ENCODE peak calls at places on chromosomes 3 and 15, in eight cellular contexts. Y, O, D, Z, V, X, J and M are unnamed samples. For H3K9me3, the result is how much of the 10 kb centered on the place peaks cover.

GRCh38 chr3:69642606-69643005 is 96.7 kb upstream of the MITF start:
- DNase-seq in Y (no peak), O (no peak), D (no peak), Z (no peak), V (no peak), X (no peak), J (no peak), M (no peak)

GRCh38 chr15:42650208-42651066 is 75.0 kb downstream of the STARD9 start:
- DNase-seq in Y (peak), O (peak), D (peak), Z (peak), V (peak), X (peak), J (peak), M (peak)

GRCh38 chr3:45906681-45907220 is 20.4 kb downstream of the CCR9 start:
- DNase-seq in Y (peak), O (peak), D (no peak), Z (peak), V (no peak), X (peak), J (peak), M (no peak)

GRCh38 chr3:12423918-12424634 is 60.2 kb upstream of the TSEN2 start:
- DNase-seq in Y (peak), O (peak), D (no peak), Z (peak), V (no peak), X (peak), J (peak), M (no peak)

GRCh38 chr3:45659661-45660566 is 29.3 kb upstream of the SACM1L start:
- DNase-seq in Y (peak), O (peak), D (peak), Z (peak), V (peak), X (peak), J (peak), M (no peak)

GRCh38 chr3:17810759-17811158 is 68.3 kb upstream of the TBC1D5 start:
- DNase-seq in Y (peak), O (no peak), D (peak), Z (peak), V (no peak), X (peak), J (peak), M (no peak)

GRCh38 chr15:77533986-77534385 is 98.7 kb downstream of the LINGO1 start:
- DNase-seq in Y (no peak), O (no peak), D (no peak), Z (no peak), V (no peak), X (no peak), J (no peak), M (peak)

GRCh38 chr15:34520566-34520965 is 62.9 kb downstream of the GOLGA8B start:
- DNase-seq in Y (no peak), O (no peak), D (no peak), Z (no peak), V (no peak), X (no peak), J (no peak), M (no peak)

GRCh38 chr3:170429050-170429449 is 10.4 kb downstream of the CLDN11 start:
- DNase-seq in Y (no peak), O (peak), D (peak), Z (peak), V (no peak), X (peak), J (peak), M (peak)

GRCh38 chr15:24761704-24762302 is 86.2 kb downstream of the NPAP1 start:
- DNase-seq in Y (peak), O (peak), D (no peak), Z (peak), V (no peak), X (peak), J (peak), M (no peak)

GRCh38 chr3:139121513-139122220 is 77.0 kb upstream of the PRR23C start:
- DNase-seq in Y (peak), O (peak), D (no peak), Z (no peak), V (no peak), X (peak), J (peak), M (no peak)

GRCh38 chr3:38334142-38334541 is 12.4 kb upstream of the XYLB start:
- DNase-seq in Y (no peak), O (no peak), D (no peak), Z (no peak), V (no peak), X (no peak), J (no peak), M (no peak)

GRCh38 chr3:183824761-183825379 is 507 bp downstream of the MAP6D1 start:
- DNase-seq in Y (no peak), O (no peak), D (no peak), Z (peak), V (no peak), X (no peak), J (peak), M (no peak)

GRCh38 chr15:73560501-73561117 is 72.6 kb downstream of the NPTN start:
- DNase-seq in Y (peak), O (peak), D (peak), Z (peak), V (no peak), X (peak), J (peak), M (peak)

GRCh38 chr3:46938118-46938517 is 38.4 kb downstream of the CCDC12 start:
- DNase-seq in Y (no peak), O (no peak), D (no peak), Z (no peak), V (no peak), X (no peak), J (no peak), M (no peak)

GRCh38 chr15:40320931-40321371 is 2.5 kb upstream of the INAFM2 start:
- DNase-seq in Y (peak), O (peak), D (peak), Z (peak), V (no peak), X (no peak), J (peak), M (peak)

GRCh38 chr3:58580826-58581327 is 3.7 kb upstream of the FAM107A start:
- DNase-seq in Y (no peak), O (no peak), D (no peak), Z (no peak), V (no peak), X (no peak), J (peak), M (no peak)

GRCh38 chr3:69161587-69162196 is 39.3 kb upstream of the LMOD3 start:
- DNase-seq in Y (peak), O (peak), D (peak), Z (peak), V (peak), X (no peak), J (peak), M (peak)

GRCh38 chr15:80878242-80878866 is 99.2 kb downstream of the CEMIP start:
- DNase-seq in Y (peak), O (no peak), D (no peak), Z (no peak), V (no peak), X (no peak), J (peak), M (no peak)

GRCh38 chr15:62071711-62072308 is 5.0 kb downstream of the C2CD4A start:
- DNase-seq in Y (peak), O (peak), D (no peak), Z (peak), V (no peak), X (no peak), J (peak), M (peak)

GRCh38 chr3:56823984-56824703 is 22.4 kb upstream of the ARHGEF3 start:
- DNase-seq in Y (no peak), O (no peak), D (no peak), Z (no peak), V (no peak), X (no peak), J (no peak), M (no peak)

GRCh38 chr15:52789601-52790165 is 453 bp downstream of the ONECUT1 start:
- DNase-seq in Y (peak), O (no peak), D (no peak), Z (no peak), V (peak), X (peak), J (peak), M (no peak)

GRCh38 chr3:26340001-26340400 is 282.6 kb upstream of the LRRC3B start:
- DNase-seq in Y (no peak), O (no peak), D (no peak), Z (no peak), V (no peak), X (no peak), J (no peak), M (no peak)

GRCh38 chr3:172357850-172358754 is 90.2 kb downstream of the GHSR start:
- DNase-seq in Y (peak), O (peak), D (no peak), Z (no peak), V (no peak), X (peak), J (peak), M (no peak)

GRCh38 chr3:107198522-107199271 is 178.5 kb upstream of the CCDC54 start:
- DNase-seq in Y (peak), O (peak), D (no peak), Z (peak), V (no peak), X (peak), J (peak), M (no peak)
- H3K4me3 ChIP-seq in Y (no peak), O (no peak), D (no peak), Z (no peak), V (no peak), X (no peak), J (peak), M (no peak)

GRCh38 chr3:112555535-112556170 is 6.1 kb downstream of the ATG3 start:
- DNase-seq in Y (peak), O (peak), D (no peak), Z (peak), V (no peak), X (no peak), J (no peak), M (no peak)
- H3K9me3 ChIP-seq in Y (under half), O (under half), D (under half), Z (under half), V (under half), X (under half), J (under half), M (under half)

DNA sequence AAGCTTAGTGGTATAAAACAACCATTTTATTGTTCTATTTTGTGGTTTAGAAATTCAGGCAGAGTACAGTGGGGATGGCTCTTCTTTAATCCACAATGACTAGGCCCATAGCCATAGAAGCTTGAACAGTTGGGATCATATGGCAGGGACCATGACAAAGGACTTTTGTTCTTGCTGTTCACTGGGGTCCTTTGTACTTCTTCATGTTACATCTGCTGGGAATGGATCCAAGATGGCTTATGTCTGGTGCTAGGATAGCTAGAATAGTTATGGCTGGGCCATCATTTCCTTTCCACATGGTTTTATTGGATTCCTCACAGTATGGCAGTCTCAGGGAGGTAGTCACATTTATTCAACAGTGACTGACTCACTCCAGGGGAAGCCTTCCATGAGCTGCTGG is 427.9 kb upstream of the AGTR1 start:
- DNase-seq in Y (peak), O (no peak), D (peak), Z (no peak), V (no peak), X (no peak), J (no peak), M (no peak)
- H3K9ac ChIP-seq in Y (no peak), O (no peak), D (no peak), Z (no peak), V (no peak), X (no peak), J (no peak), M (no peak)

GRCh38 chr3:115787818-115788217 is 164.5 kb downstream of the GAP43 start:
- DNase-seq in Y (no peak), O (no peak), D (no peak), Z (no peak), V (no peak), X (no peak), J (no peak), M (no peak)
- H3K4me3 ChIP-seq in Y (no peak), O (no peak), D (no peak), Z (no peak), V (no peak), X (no peak), J (no peak), M (no peak)

GRCh38 chr15:25770618-25771369 is 92.3 kb downstream of the ATP10A start:
- DNase-seq in Y (no peak), O (no peak), D (no peak), Z (no peak), V (no peak), X (no peak), J (no peak), M (no peak)

GRCh38 chr15:25767356-25768151 is 95.6 kb downstream of the ATP10A start:
- DNase-seq in Y (no peak), O (no peak), D (no peak), Z (no peak), V (no peak), X (no peak), J (no peak), M (no peak)

GRCh38 chr15:25768271-25768670 is 94.9 kb downstream of the ATP10A start:
- DNase-seq in Y (no peak), O (no peak), D (no peak), Z (no peak), V (no peak), X (no peak), J (no peak), M (no peak)

GRCh38 chr15:25772500-25772899 is 90.6 kb downstream of the ATP10A start:
- DNase-seq in Y (no peak), O (no peak), D (no peak), Z (no peak), V (no peak), X (peak), J (no peak), M (no peak)

GRCh38 chr15:25770031-25770430 is 93.1 kb downstream of the ATP10A start:
- DNase-seq in Y (no peak), O (no peak), D (no peak), Z (no peak), V (no peak), X (no peak), J (no peak), M (no peak)
- H3K9me3 ChIP-seq in Y (under half), O (under half), D (under half), Z (under half), V (under half), X (under half), J (under half), M (under half)

DNA sequence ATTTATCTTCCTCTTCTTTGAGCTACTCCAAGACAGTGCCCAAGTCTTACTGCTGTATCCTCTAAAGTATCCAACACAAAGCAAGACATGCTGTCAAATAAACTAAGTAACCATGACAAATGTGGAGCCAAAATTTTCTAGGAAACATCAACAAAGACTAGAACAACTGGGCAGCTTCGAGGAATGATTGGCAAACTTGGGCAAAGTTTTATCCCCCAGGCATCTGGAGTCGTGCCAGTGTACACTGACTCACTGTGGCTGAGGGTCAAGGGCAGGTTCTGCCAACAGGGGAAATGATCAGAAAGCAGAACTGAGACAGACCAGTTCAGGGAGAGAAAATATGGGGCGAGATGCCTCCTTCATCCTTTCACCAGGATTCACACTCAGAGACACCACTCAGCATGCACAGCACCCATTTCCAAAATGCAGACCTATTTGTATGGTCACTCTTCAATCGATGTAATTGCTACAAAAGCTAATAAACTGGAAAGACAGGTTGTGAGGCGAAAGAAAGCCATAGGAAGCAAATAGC is 65.8 kb downstream of the MB21D2 start:
- DNase-seq in Y (peak), O (peak), D (peak), Z (peak), V (no peak), X (peak), J (peak), M (no peak)
- H3K9ac ChIP-seq in Y (no peak), O (no peak), D (peak), Z (peak), V (no peak), X (peak), J (no peak), M (no peak)

GRCh38 chr15:51736069-51736468 is 1.4 kb downstream of the LYSMD2 start:
- DNase-seq in Y (no peak), O (no peak), D (no peak), Z (no peak), V (no peak), X (no peak), J (peak), M (no peak)
- H3K4me3 ChIP-seq in Y (no peak), O (no peak), D (peak), Z (no peak), V (no peak), X (no peak), J (peak), M (no peak)

DNA sequence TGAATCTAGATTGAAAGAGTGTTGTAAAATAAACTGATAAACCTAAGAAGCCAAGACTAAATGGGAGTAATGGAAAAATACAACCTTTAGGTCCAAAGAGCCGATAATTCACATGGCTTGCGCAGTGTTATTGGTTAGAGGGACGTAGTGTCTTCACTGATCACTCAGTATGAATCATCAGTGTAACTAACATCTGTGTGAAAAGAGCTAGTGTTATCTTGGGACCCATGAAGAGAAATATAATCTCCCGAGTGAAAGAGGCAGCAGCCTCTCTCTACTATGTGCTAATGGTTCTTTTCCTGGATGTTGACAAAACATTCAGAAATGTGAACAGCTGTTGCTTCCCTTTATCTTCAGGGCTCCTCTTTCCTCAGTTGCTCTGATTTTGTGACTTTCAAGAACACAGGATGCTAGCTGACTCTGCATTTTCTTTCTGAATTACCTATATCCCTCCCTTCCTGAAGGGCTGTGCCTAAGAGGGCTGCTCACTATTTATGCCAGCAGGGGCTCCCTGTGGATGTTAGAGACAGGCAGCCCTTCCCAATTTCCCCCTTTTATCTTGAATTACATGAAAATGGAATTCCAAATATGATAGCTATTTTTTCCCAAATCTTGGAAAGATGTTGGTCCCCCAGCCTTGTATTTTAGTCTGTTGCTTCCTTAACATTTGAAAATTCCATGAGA is 128.8 kb downstream of the GRM7 start:
- DNase-seq in Y (no peak), O (no peak), D (no peak), Z (no peak), V (no peak), X (no peak), J (no peak), M (no peak)
- H3K9me3 ChIP-seq in Y (under half), O (under half), D (under half), Z (under half), V (under half), X (under half), J (under half), M (under half)

GRCh38 chr3:98528474-98529346 is 3.1 kb upstream of the GPR15 start:
- DNase-seq in Y (no peak), O (no peak), D (no peak), Z (no peak), V (peak), X (no peak), J (no peak), M (no peak)
- H3K9ac ChIP-seq in Y (no peak), O (no peak), D (peak), Z (no peak), V (no peak), X (no peak), J (no peak), M (no peak)

DNA sequence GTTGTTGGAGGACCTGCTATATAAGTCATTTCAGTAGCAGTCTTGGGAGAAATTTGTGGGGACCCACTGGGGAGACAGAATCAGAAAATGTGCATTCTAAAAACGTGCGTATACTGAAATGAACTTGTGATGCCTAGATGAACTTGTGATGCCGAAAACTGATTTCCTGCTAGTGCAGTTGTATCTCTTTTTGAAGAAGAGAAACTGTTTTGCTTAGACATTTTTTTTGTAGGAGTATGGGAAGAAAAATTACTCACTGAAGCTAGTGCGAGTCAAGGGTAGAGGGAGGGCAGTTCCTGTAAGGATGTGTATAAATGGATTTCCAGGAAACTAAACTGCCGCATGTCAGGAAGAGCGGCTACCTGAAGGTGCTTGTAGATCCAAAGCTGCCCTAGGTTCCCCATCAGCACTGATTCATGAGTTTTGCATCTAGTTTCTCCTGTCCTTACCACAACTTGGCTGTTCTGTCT is 25.4 kb downstream of the CD200 start:
- DNase-seq in Y (peak), O (no peak), D (no peak), Z (peak), V (no peak), X (peak), J (no peak), M (no peak)
- H3K4me3 ChIP-seq in Y (no peak), O (no peak), D (no peak), Z (no peak), V (no peak), X (no peak), J (peak), M (no peak)